ENCODE peak calls at places on chromosomes 7 and 10, in four cellular contexts. One of them, this sample, is unnamed.
A peak's percentile ranks its signal among the peaks of the same experiment; 100 is the strongest.

GRCh38 chr7:140229591-140230516 is 53.1 kb upstream of the KDM7A start:
- DNase-seq in stimulated activated CD4-positive, alpha-beta T cell treated with anti-CD3 and anti-CD28 coated beads, Interleukin-4, amount 100 ng/mL, for 24 hours: peak; percentile 59
- DNase-seq in stimulated activated naive CD8-positive, alpha-beta T cell treated with anti-CD3 and anti-CD28 coated beads, Interleukin-15, amount 100 ng/mL, for 72 hours: peak; percentile 48
- DNase-seq in activated T-helper 2 cell treated with anti-CD3 and anti-CD28 coated beads, Interferon-gamma antibody, Interleukin-2, Interleukin-4, amounts not matched to agents 10 μg/mL and 5 μg/mL and 100 μg/mL, durations not matched to agents 14 hours and 24 hours and 36 hours: peak; percentile 69
- DNase-seq in this sample: peak; percentile 21

GRCh38 chr10:43224321-43224720 is 42.5 kb downstream of the RASGEF1A start:
- DNase-seq in stimulated activated CD4-positive, alpha-beta T cell treated with anti-CD3 and anti-CD28 coated beads, Interleukin-4, amount 100 ng/mL, for 24 hours: no peak
- DNase-seq in stimulated activated naive CD8-positive, alpha-beta T cell treated with anti-CD3 and anti-CD28 coated beads, Interleukin-15, amount 100 ng/mL, for 72 hours: no peak
- DNase-seq in activated T-helper 2 cell treated with anti-CD3 and anti-CD28 coated beads, Interferon-gamma antibody, Interleukin-2, Interleukin-4, amounts not matched to agents 10 μg/mL and 5 μg/mL and 100 μg/mL, durations not matched to agents 14 hours and 24 hours and 36 hours: no peak
- DNase-seq in this sample: no peak

GRCh38 chr10:131860806-131861440 is 39.9 kb upstream of the PPP2R2D start:
- DNase-seq in stimulated activated CD4-positive, alpha-beta T cell treated with anti-CD3 and anti-CD28 coated beads, Interleukin-4, amount 100 ng/mL, for 24 hours: no peak
- DNase-seq in stimulated activated naive CD8-positive, alpha-beta T cell treated with anti-CD3 and anti-CD28 coated beads, Interleukin-15, amount 100 ng/mL, for 72 hours: no peak
- DNase-seq in activated T-helper 2 cell treated with anti-CD3 and anti-CD28 coated beads, Interferon-gamma antibody, Interleukin-2, Interleukin-4, amounts not matched to agents 10 μg/mL and 5 μg/mL and 100 μg/mL, durations not matched to agents 14 hours and 24 hours and 36 hours: no peak
- DNase-seq in this sample: no peak

GRCh38 chr10:22712959-22713852 is 1.2 kb downstream of the PIP4K2A start:
- DNase-seq in stimulated activated CD4-positive, alpha-beta T cell treated with anti-CD3 and anti-CD28 coated beads, Interleukin-4, amount 100 ng/mL, for 24 hours: peak; percentile 46
- DNase-seq in stimulated activated naive CD8-positive, alpha-beta T cell treated with anti-CD3 and anti-CD28 coated beads, Interleukin-15, amount 100 ng/mL, for 72 hours: peak; percentile 47
- DNase-seq in activated T-helper 2 cell treated with anti-CD3 and anti-CD28 coated beads, Interferon-gamma antibody, Interleukin-2, Interleukin-4, amounts not matched to agents 10 μg/mL and 5 μg/mL and 100 μg/mL, durations not matched to agents 14 hours and 24 hours and 36 hours: peak; percentile 29
- DNase-seq in this sample: no peak

GRCh38 chr10:86340176-86340990 is 26.2 kb downstream of the GRID1 start:
- DNase-seq in stimulated activated CD4-positive, alpha-beta T cell treated with anti-CD3 and anti-CD28 coated beads, Interleukin-4, amount 100 ng/mL, for 24 hours: no peak
- DNase-seq in stimulated activated naive CD8-positive, alpha-beta T cell treated with anti-CD3 and anti-CD28 coated beads, Interleukin-15, amount 100 ng/mL, for 72 hours: no peak
- DNase-seq in activated T-helper 2 cell treated with anti-CD3 and anti-CD28 coated beads, Interferon-gamma antibody, Interleukin-2, Interleukin-4, amounts not matched to agents 10 μg/mL and 5 μg/mL and 100 μg/mL, durations not matched to agents 14 hours and 24 hours and 36 hours: no peak
- DNase-seq in this sample: no peak

GRCh38 chr10:470339-471003 is 219.0 kb downstream of the DIP2C start:
- DNase-seq in stimulated activated CD4-positive, alpha-beta T cell treated with anti-CD3 and anti-CD28 coated beads, Interleukin-4, amount 100 ng/mL, for 24 hours: peak; percentile 23
- DNase-seq in stimulated activated naive CD8-positive, alpha-beta T cell treated with anti-CD3 and anti-CD28 coated beads, Interleukin-15, amount 100 ng/mL, for 72 hours: peak; percentile 52
- DNase-seq in activated T-helper 2 cell treated with anti-CD3 and anti-CD28 coated beads, Interferon-gamma antibody, Interleukin-2, Interleukin-4, amounts not matched to agents 10 μg/mL and 5 μg/mL and 100 μg/mL, durations not matched to agents 14 hours and 24 hours and 36 hours: no peak
- DNase-seq in this sample: no peak

GRCh38 chr7:100575746-100576383 is 2.2 kb upstream of the SAP25 start:
- DNase-seq in stimulated activated CD4-positive, alpha-beta T cell treated with anti-CD3 and anti-CD28 coated beads, Interleukin-4, amount 100 ng/mL, for 24 hours: no peak
- DNase-seq in stimulated activated naive CD8-positive, alpha-beta T cell treated with anti-CD3 and anti-CD28 coated beads, Interleukin-15, amount 100 ng/mL, for 72 hours: no peak
- DNase-seq in activated T-helper 2 cell treated with anti-CD3 and anti-CD28 coated beads, Interferon-gamma antibody, Interleukin-2, Interleukin-4, amounts not matched to agents 10 μg/mL and 5 μg/mL and 100 μg/mL, durations not matched to agents 14 hours and 24 hours and 36 hours: no peak
- DNase-seq in this sample: no peak

GRCh38 chr7:464712-465461 is 54.8 kb downstream of the PDGFA start:
- DNase-seq in stimulated activated CD4-positive, alpha-beta T cell treated with anti-CD3 and anti-CD28 coated beads, Interleukin-4, amount 100 ng/mL, for 24 hours: no peak
- DNase-seq in stimulated activated naive CD8-positive, alpha-beta T cell treated with anti-CD3 and anti-CD28 coated beads, Interleukin-15, amount 100 ng/mL, for 72 hours: no peak
- DNase-seq in activated T-helper 2 cell treated with anti-CD3 and anti-CD28 coated beads, Interferon-gamma antibody, Interleukin-2, Interleukin-4, amounts not matched to agents 10 μg/mL and 5 μg/mL and 100 μg/mL, durations not matched to agents 14 hours and 24 hours and 36 hours: no peak
- DNase-seq in this sample: no peak

GRCh38 chr10:93947524-93947923 is 46.2 kb upstream of the PLCE1 start:
- DNase-seq in stimulated activated CD4-positive, alpha-beta T cell treated with anti-CD3 and anti-CD28 coated beads, Interleukin-4, amount 100 ng/mL, for 24 hours: no peak
- DNase-seq in stimulated activated naive CD8-positive, alpha-beta T cell treated with anti-CD3 and anti-CD28 coated beads, Interleukin-15, amount 100 ng/mL, for 72 hours: no peak
- DNase-seq in activated T-helper 2 cell treated with anti-CD3 and anti-CD28 coated beads, Interferon-gamma antibody, Interleukin-2, Interleukin-4, amounts not matched to agents 10 μg/mL and 5 μg/mL and 100 μg/mL, durations not matched to agents 14 hours and 24 hours and 36 hours: no peak
- DNase-seq in this sample: no peak